ENCODE peak calls at places on chromosome 1, in eight cellular contexts. G, Z, H, C, L, B, F and Q are unnamed samples.

GRCh38 chr1:230891413-230891812 is 23.1 kb upstream of the C1orf198 start:
- DNase-seq in C (no peak), L (peak; percentile 63), B (no peak), F (no peak), Z (peak; percentile 28), H (no peak), G (no peak), Q (no peak)

GRCh38 chr1:20726107-20726911 is 6.2 kb downstream of the SH2D5 start:
- DNase-seq in H (no peak), G (no peak), C (no peak), F (no peak), B (no peak), Z (no peak), L (no peak), Q (no peak)

GRCh38 chr1:45097944-45098343 is 85.9 kb downstream of the UROD start:
- DNase-seq in L (peak; percentile 12), C (no peak), Z (peak; percentile 17), H (no peak), F (no peak), B (no peak), G (peak; percentile 8), Q (no peak)

GRCh38 chr1:145999321-146000024 is 3.1 kb upstream of the TXNIP start:
- DNase-seq in Z (peak; percentile 39), C (peak; percentile 46), B (no peak), L (no peak), F (no peak), H (peak; percentile 39), G (no peak), Q (no peak)

GRCh38 chr1:233935277-233935868 is 30.9 kb downstream of the SLC35F3 start:
- DNase-seq in Z (no peak), G (no peak), C (no peak), B (no peak), F (no peak), H (no peak), L (no peak), Q (no peak)

GRCh38 chr1:11898831-11899467 is 27.3 kb downstream of the KIAA2013 start:
- DNase-seq in B (no peak), G (peak; percentile 83), F (no peak), H (no peak), L (peak; percentile 30), C (no peak), Z (no peak), Q (no peak)

GRCh38 chr1:217534566-217534965 is 96.3 kb downstream of the GPATCH2 start:
- DNase-seq in L (no peak), C (no peak), B (no peak), F (no peak), G (no peak), H (no peak), Z (no peak), Q (no peak)

GRCh38 chr1:208010487-208011079 is 99.7 kb upstream of the CD34 start:
- DNase-seq in G (no peak), H (no peak), B (no peak), F (peak; percentile 69), L (no peak), C (no peak), Z (no peak), Q (no peak)

GRCh38 chr1:13605159-13605558 is 21.5 kb downstream of the PDPN start:
- DNase-seq in F (peak; percentile 89), B (no peak), H (no peak), G (no peak), Z (peak; percentile 90), L (peak; percentile 92), C (no peak), Q (no peak)

GRCh38 chr1:206714331-206715058 is 29.8 kb downstream of the MAPKAPK2 start:
- DNase-seq in Z (peak; percentile 99), H (no peak), C (no peak), B (no peak), G (no peak), L (peak; percentile 78), F (peak; percentile 45), Q (no peak)

GRCh38 chr1:35706846-35707245 is 11.8 kb downstream of the C1orf216 start:
- DNase-seq in F (no peak), H (no peak), G (peak; percentile 65), C (no peak), L (no peak), B (no peak), Z (no peak), Q (no peak)

GRCh38 chr1:67853704-67854103 is 20.4 kb upstream of the GNG12 start:
- DNase-seq in G (peak; percentile 98), B (peak; percentile 85), C (peak; percentile 21), F (peak; percentile 82), L (peak; percentile 86), Z (peak; percentile 85), H (peak; percentile 49), Q (peak; percentile 69)

GRCh38 chr1:158285756-158286241 is 3.9 kb upstream of the CD1C start:
- DNase-seq in G (no peak), C (peak; percentile 92), F (no peak), B (no peak), L (peak; percentile 7), Z (no peak), H (peak; percentile 73), Q (peak; percentile 93)

GRCh38 chr1:19885821-19886220 is 3.6 kb downstream of the OTUD3 start:
- DNase-seq in H (no peak), G (no peak), Z (peak; percentile 37), F (no peak), L (peak; percentile 56), B (no peak), C (no peak), Q (no peak)

GRCh38 chr1:63920154-63921117 is 146.6 kb downstream of the ROR1 start:
- DNase-seq in C (no peak), F (peak; percentile 99), L (peak; percentile 82), B (no peak), H (no peak), G (no peak), Z (peak; percentile 86), Q (peak; percentile 53)

GRCh38 chr1:85274969-85275453 is 1.4 kb downstream of the BCL10 start:
- DNase-seq in H (no peak), Z (peak; percentile 84), G (no peak), B (no peak), F (peak; percentile 75), L (peak; percentile 88), C (peak; percentile 30), Q (no peak)

GRCh38 chr1:91745649-91746383 is 140.1 kb downstream of the TGFBR3 start:
- DNase-seq in H (no peak), F (no peak), L (no peak), C (no peak), G (no peak), Z (no peak), B (no peak), Q (no peak)

GRCh38 chr1:91744973-91745648 is 140.8 kb downstream of the TGFBR3 start:
- DNase-seq in H (no peak), C (no peak), F (no peak), Z (no peak), L (no peak), G (no peak), B (no peak), Q (no peak)

GRCh38 chr1:91749690-91750335 is 136.1 kb downstream of the TGFBR3 start:
- DNase-seq in F (no peak), L (no peak), H (no peak), G (no peak), B (no peak), C (no peak), Z (no peak), Q (no peak)

GRCh38 chr1:91746728-91747338 is 139.1 kb downstream of the TGFBR3 start:
- DNase-seq in B (no peak), F (no peak), G (no peak), Z (no peak), L (no peak), C (no peak), H (no peak), Q (no peak)

DNA sequence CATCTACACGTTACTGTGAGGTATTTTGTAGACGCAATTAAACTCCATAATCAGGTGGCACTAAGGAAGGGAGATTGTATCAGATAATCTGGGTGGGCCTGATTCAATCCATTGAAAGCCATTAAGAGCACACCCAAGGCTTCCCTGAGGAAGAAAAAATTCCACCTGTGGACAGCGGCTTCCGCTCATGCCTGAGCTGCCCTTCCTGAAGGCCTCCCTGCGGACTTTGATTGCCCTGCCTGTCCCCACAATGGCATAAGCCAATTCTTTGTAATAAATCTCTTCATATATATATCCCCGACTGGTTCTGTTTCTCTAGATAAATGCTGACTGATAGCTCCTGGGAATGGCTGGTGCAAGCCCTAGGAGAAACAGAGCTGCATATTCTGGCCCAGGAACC is 138.3 kb downstream of the TGFBR3 start:
- DNase-seq in Z (no peak), C (no peak), B (no peak), L (no peak), H (no peak), G (no peak), F (no peak), Q (no peak)
- H3K27ac ChIP-seq in Z (no peak overlapping the region), C (no peak overlapping the region), B (no peak overlapping the region), L (no peak overlapping the region), H (no peak overlapping the region), G (no peak overlapping the region), F (no peak overlapping the region), Q (no peak overlapping the region)

GRCh38 chr1:61190476-61191067 is 108.2 kb downstream of the NFIA start:
- DNase-seq in Z (no peak), B (no peak), L (no peak), C (no peak), G (no peak), H (no peak), F (no peak), Q (no peak)
- H3K79me2 ChIP-seq in Z (no peaks in the 10 kb centered on the region), B (no peaks in the 10 kb centered on the region), L (no peaks in the 10 kb centered on the region), C (no peaks in the 10 kb centered on the region), G (no peaks in the 10 kb centered on the region), H (no peaks in the 10 kb centered on the region), F (no peaks in the 10 kb centered on the region), Q (no peaks in the 10 kb centered on the region)

GRCh38 chr1:160797163-160797797 is 1.3 kb downstream of the LY9 start:
- DNase-seq in L (no peak), H (no peak), Z (no peak), C (peak; percentile 28), G (no peak), B (no peak), F (no peak), Q (no peak)
- H3K4me3 ChIP-seq in L (no peak overlapping the region), H (no peak overlapping the region), Z (no peak overlapping the region), C (peak overlapping the region; percentile 76), G (no peak overlapping the region), B (no peak overlapping the region), F (no peak overlapping the region), Q (no peak overlapping the region)

GRCh38 chr1:112393634-112393976 is 2.4 kb upstream of the CTTNBP2NL start:
- DNase-seq in F (no peak), Z (peak; percentile 37), B (no peak), H (no peak), C (no peak), L (peak; percentile 63), G (no peak), Q (no peak)
- H3K27ac ChIP-seq in F (peak overlapping the region; percentile 96), Z (peak overlapping the region; percentile 98), B (no peak overlapping the region), H (no peak overlapping the region), C (no peak overlapping the region), L (peak overlapping the region; percentile 93), G (peak overlapping the region; percentile 86), Q (no peak overlapping the region)